ENCODE peak calls at places on chromosomes 2 and 18, in four cellular contexts. F is mesenchymal stem cell, R is GM23248, G is lower lobe of right lung. L is an unnamed sample.
A peak's percentile ranks its signal among the peaks of the same experiment; 100 is the strongest.

GRCh38 chr18:49850636-49851035 is 37.3 kb upstream of the ACAA2 start:
- DNase-seq in F (no peak), R (no peak), G (no peak), L (no peak)

GRCh38 chr18:48399303-48400075 is 9.7 kb downstream of the ZBTB7C start:
- DNase-seq in F (no peak), R (no peak), G (no peak), L (no peak)

GRCh38 chr2:126935774-126936173 is 37.1 kb downstream of the TEX51 start:
- DNase-seq in F (no peak), R (no peak), G (no peak), L (no peak)

GRCh38 chr2:233584210-233584609 is 17.6 kb upstream of the USP40 start:
- DNase-seq in F (no peak), R (no peak), G (no peak), L (peak; percentile 34)

GRCh38 chr2:217805679-217806479 is 196.9 kb downstream of the TNS1 start:
- DNase-seq in F (no peak), R (no peak), G (no peak), L (no peak)

GRCh38 chr2:119463990-119464389 is 32.3 kb downstream of the TMEM37 start:
- DNase-seq in F (no peak), R (no peak), G (no peak), L (no peak)

GRCh38 chr2:136131961-136132839 is 14.3 kb upstream of the CXCR4 start:
- DNase-seq in F (no peak), R (no peak), G (peak; percentile 62), L (no peak)

GRCh38 chr2:163774862-163775261 is 39.1 kb upstream of the FIGN start:
- DNase-seq in F (peak; percentile 68), R (peak; percentile 97), G (no peak), L (peak; percentile 77)

GRCh38 chr2:200713704-200714064 is 98.0 kb upstream of the BZW1 start:
- DNase-seq in F (no peak), R (no peak), G (no peak), L (no peak)

GRCh38 chr2:7028846-7029245 is 111.6 kb downstream of the RNF144A start:
- DNase-seq in F (no peak), R (no peak), G (no peak), L (no peak)

GRCh38 chr2:99507964-99508818 is 18.4 kb upstream of the REV1 start:
- DNase-seq in F (no peak), R (no peak), G (peak; percentile 53), L (no peak)

GRCh38 chr2:46828491-46829239 is 86.9 kb downstream of the MCFD2 start:
- DNase-seq in F (no peak), R (no peak), G (no peak), L (no peak)

GRCh38 chr2:25558262-25558661 is 115.1 kb downstream of the DTNB start:
- DNase-seq in F (peak; percentile 81), R (peak; percentile 93), G (no peak), L (peak; percentile 16)

GRCh38 chr2:174510583-174511189 is 23.9 kb upstream of the GPR155 start:
- DNase-seq in F (peak; percentile 17), R (no peak), G (no peak), L (no peak)

GRCh38 chr2:69490486-69490885 is 53.3 kb upstream of the NFU1 start:
- DNase-seq in F (no peak), R (no peak), G (no peak), L (no peak)

GRCh38 chr18:73979742-73980141 is 167.9 kb downstream of the FBXO15 start:
- DNase-seq in F (peak; percentile 64), R (peak; percentile 72), G (no peak), L (no peak)

GRCh38 chr2:36456227-36456788 is 100.7 kb downstream of the CRIM1 start:
- DNase-seq in F (peak; percentile 90), R (peak; percentile 59), G (peak; percentile 63), L (peak; percentile 44)

GRCh38 chr2:165563468-165564225 is 94.1 kb downstream of the CSRNP3 start:
- DNase-seq in F (no peak), R (no peak), G (no peak), L (no peak)

GRCh38 chr2:190765386-190766173 is 115.0 kb upstream of the GLS start:
- DNase-seq in F (peak; percentile 81), R (peak; percentile 92), G (no peak), L (no peak)

GRCh38 chr2:112151275-112151674 is 13.1 kb downstream of the FBLN7 start:
- DNase-seq in F (no peak), R (no peak), G (no peak), L (no peak)

GRCh38 chr2:112296407-112296806 is 21.0 kb downstream of the ZC3H6 start:
- DNase-seq in F (no peak), R (no peak), G (no peak), L (no peak)

GRCh38 chr2:64325852-64326577 is 127.9 kb upstream of the LGALSL start:
- DNase-seq in F (no peak), R (no peak), G (no peak), L (no peak)

GRCh38 chr2:188292446-188293239 is 969 bp downstream of the GULP1 start:
- DNase-seq in F (peak; percentile 94), R (peak; percentile 80), G (peak; percentile 84), L (peak; percentile 88)

GRCh38 chr2:158239271-158239670 is 137.6 kb downstream of the UPP2 start:
- DNase-seq in F (no peak), R (no peak), G (no peak), L (no peak)

GRCh38 chr2:215680605-215681598 is 245.0 kb upstream of the FN1 start:
- DNase-seq in F (peak; percentile 93), R (peak; percentile 93), G (no peak), L (no peak)

GRCh38 chr18:58180738-58181353 is 136.8 kb downstream of the NEDD4L start:
- DNase-seq in F (peak; percentile 63), R (peak; percentile 55), G (no peak), L (peak; percentile 75)

GRCh38 chr2:63861220-63861822 is 19.6 kb downstream of the UGP2 start:
- DNase-seq in F (peak; percentile 71), R (peak; percentile 81), G (no peak), L (peak; percentile 86)

GRCh38 chr2:202376460-202377307 is 557 bp downstream of the BMPR2 start:
- DNase-seq in F (peak; percentile 69), R (peak; percentile 74), G (peak; percentile 68), L (peak; percentile 53)

GRCh38 chr2:224284134-224284946 is 117.6 kb downstream of the FAM124B start:
- DNase-seq in F (peak; percentile 54), R (peak; percentile 45), G (no peak), L (peak; percentile 22)

GRCh38 chr18:69898241-69898861 is 49.3 kb downstream of the CD226 start:
- DNase-seq in F (no peak), R (no peak), G (no peak), L (no peak)

GRCh38 chr2:29063646-29064372 is 10.5 kb downstream of the PCARE start:
- DNase-seq in F (no peak), R (peak; percentile 78), G (no peak), L (no peak)

GRCh38 chr2:54632733-54633692 is 90.4 kb upstream of the EML6 start:
- DNase-seq in F (peak; percentile 68), R (peak; percentile 69), G (no peak), L (no peak)

GRCh38 chr2:149050188-149050587 is 11.7 kb downstream of the LYPD6B start:
- DNase-seq in F (no peak), R (peak; percentile 90), G (no peak), L (peak; percentile 83)

GRCh38 chr2:86500325-86500724 is 59.2 kb downstream of the KDM3A start:
- DNase-seq in F (no peak), R (no peak), G (no peak), L (no peak)
- H3K9me3 ChIP-seq in F (peaks cover 22% of the 10 kb centered on the region), R (no peaks in the 10 kb centered on the region), G (peaks cover 11% of the 10 kb centered on the region), L (peaks cover 9% of the 10 kb centered on the region)

GRCh38 chr2:122447237-122447636 is 691.8 kb downstream of the TSN start:
- DNase-seq in F (no peak), R (no peak), G (no peak), L (no peak)

GRCh38 chr2:122451040-122451439 is 695.6 kb downstream of the TSN start:
- DNase-seq in F (peak; percentile 19), R (peak; percentile 64), G (no peak), L (peak; percentile 64)

GRCh38 chr2:122446761-122447160 is 691.3 kb downstream of the TSN start:
- DNase-seq in F (no peak), R (no peak), G (no peak), L (no peak)

DNA sequence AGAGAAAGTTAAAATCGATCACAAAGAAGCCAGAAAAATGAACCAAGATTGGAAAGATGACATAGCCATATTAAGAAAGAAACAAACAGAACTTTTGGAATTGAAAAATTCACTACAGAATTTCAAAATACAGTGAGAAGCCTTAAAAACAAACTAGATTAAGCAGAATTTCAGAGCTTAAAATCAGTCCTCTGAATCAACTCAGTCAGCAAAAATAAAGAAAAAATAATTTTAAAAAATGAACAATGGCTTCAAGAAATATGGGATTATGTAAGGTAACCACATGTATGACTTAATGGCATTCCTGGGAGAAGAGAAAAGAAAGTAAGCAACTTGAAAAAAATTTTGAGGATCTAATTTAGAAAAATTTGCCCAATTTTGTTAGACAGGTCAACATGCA is 696.2 kb downstream of the TSN start:
- DNase-seq in F (no peak), R (no peak), G (no peak), L (no peak)
- H3K9me3 ChIP-seq in F (peaks cover 10% of the 10 kb centered on the region), R (no peaks in the 10 kb centered on the region), G (no peaks in the 10 kb centered on the region), L (peaks cover 4% of the 10 kb centered on the region)

DNA sequence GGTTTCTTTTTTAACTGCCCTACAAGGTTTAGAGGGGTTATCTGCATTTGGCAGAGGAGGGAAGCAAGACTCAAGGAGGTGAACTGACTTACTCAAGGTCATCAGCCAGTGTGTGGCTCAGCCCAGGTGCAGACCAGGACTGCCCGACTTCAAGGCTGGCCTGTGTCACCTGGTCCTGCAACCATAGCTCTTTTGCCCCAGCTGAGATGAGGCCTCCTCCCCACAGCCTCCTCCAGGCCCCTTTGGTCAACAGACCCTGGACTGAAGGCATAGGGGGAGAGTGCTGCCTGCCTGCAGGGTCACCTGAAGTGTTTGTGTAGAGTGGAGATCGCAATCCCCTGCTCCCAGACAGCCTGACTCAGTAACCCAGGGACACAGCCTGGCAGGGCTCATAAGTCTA is 168.5 kb upstream of the GLI2 start:
- DNase-seq in F (no peak), R (no peak), G (no peak), L (no peak)
- H3K9me3 ChIP-seq in F (no peaks in the 10 kb centered on the region), R (no peaks in the 10 kb centered on the region), G (no peaks in the 10 kb centered on the region), L (no peaks in the 10 kb centered on the region)

GRCh38 chr2:39108377-39108776 is 12.5 kb downstream of the SOS1 start:
- DNase-seq in F (no peak), R (no peak), G (no peak), L (no peak)
- H3K9me3 ChIP-seq in F (no peaks in the 10 kb centered on the region), R (no peaks in the 10 kb centered on the region), G (no peaks in the 10 kb centered on the region), L (no peaks in the 10 kb centered on the region)

DNA sequence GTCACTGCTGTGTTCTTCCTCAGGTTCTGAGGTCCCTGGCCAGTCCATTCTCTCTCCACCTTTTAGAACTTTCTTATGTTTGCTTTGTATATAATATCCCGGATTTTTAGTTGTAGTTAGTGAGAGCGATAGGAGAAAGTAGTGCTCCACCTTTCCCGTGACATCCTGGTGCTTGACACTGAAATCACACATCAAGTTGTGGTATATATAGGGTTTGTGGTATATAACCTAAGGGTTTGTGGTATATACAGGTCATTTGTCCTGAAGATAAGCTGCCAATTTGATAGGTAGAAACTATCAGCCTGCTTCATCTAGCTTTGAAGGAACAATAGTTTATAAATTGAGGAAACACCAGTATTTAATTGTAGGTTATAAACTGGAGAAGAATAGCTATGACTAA is 13.1 kb downstream of the ZNF892 start:
- DNase-seq in F (no peak), R (no peak), G (no peak), L (no peak)
- H3K9me3 ChIP-seq in F (peaks cover 96% of the 10 kb centered on the region), R (peaks cover 11% of the 10 kb centered on the region), G (peaks cover 99% of the 10 kb centered on the region), L (peaks cover 14% of the 10 kb centered on the region)

L was measured in trophoblast cell.